ENCODE peak calls at places on chromosome 5, in four cellular contexts. N, E, D and H are unnamed samples.

GRCh38 chr5:285991-286557 is 14.6 kb downstream of the PDCD6 start:
- DNase-seq in N (no peak), E (no peak), D (no peak), H (no peak)

GRCh38 chr5:72178910-72179815 is 71.9 kb downstream of the MAP1B start:
- DNase-seq in N (peak; percentile 68), D (peak; percentile 89), E (no peak), H (no peak)

GRCh38 chr5:77200663-77201062 is 9.8 kb upstream of the PDE8B start:
- DNase-seq in N (no peak), E (no peak), D (no peak), H (no peak)

GRCh38 chr5:159951387-159951786 is 35.1 kb downstream of the ADRA1B start:
- DNase-seq in E (peak; percentile 4), N (no peak), D (no peak), H (no peak)

GRCh38 chr5:181060924-181061323 is 20.9 kb downstream of the BTNL9 start:
- DNase-seq in N (no peak), D (no peak), E (no peak), H (no peak)

GRCh38 chr5:105702323-105702722 is 1968.4 kb downstream of the EFNA5 start:
- DNase-seq in E (no peak), N (no peak), D (no peak), H (no peak)

GRCh38 chr5:92370032-92370431 is 986.9 kb upstream of the ARRDC3 start:
- DNase-seq in D (no peak), E (no peak), N (no peak), H (no peak)

GRCh38 chr5:33237471-33237870 is 203.3 kb upstream of the TARS1 start:
- DNase-seq in E (no peak), D (no peak), N (no peak), H (no peak)

GRCh38 chr5:172454355-172455086 is at the start of gene SH3PXD2B:
- DNase-seq in E (peak; percentile 46), D (peak; percentile 72), N (peak; percentile 83), H (peak; percentile 31)

GRCh38 chr5:2068515-2068914 is 185.8 kb upstream of the IRX4 start:
- DNase-seq in N (no peak), E (no peak), D (no peak), H (no peak)

GRCh38 chr5:135593886-135594285 is 15.1 kb upstream of the CXCL14 start:
- DNase-seq in D (no peak), N (no peak), E (no peak), H (no peak)

GRCh38 chr5:7210549-7210948 is 185.4 kb upstream of the ADCY2 start:
- DNase-seq in D (no peak), E (no peak), N (no peak), H (no peak)

GRCh38 chr5:124103671-124104070 is 591.7 kb downstream of the CSNK1G3 start:
- DNase-seq in N (no peak), E (no peak), D (peak; percentile 34), H (no peak)

GRCh38 chr5:134438641-134439621 is 27.2 kb upstream of the CDKN2AIPNL start:
- DNase-seq in E (no peak), D (peak; percentile 97), N (peak; percentile 80), H (peak; percentile 85)

GRCh38 chr5:14928661-14929060 is 57.1 kb upstream of the ANKH start:
- DNase-seq in E (no peak), D (peak; percentile 19), N (no peak), H (no peak)

GRCh38 chr5:18197734-18198133 is 563.5 kb downstream of the TAF11L14 start:
- DNase-seq in N (no peak), E (no peak), D (no peak), H (no peak)

GRCh38 chr5:143733635-143734341 is 78.2 kb upstream of the HMHB1 start:
- DNase-seq in D (no peak), E (no peak), N (no peak), H (no peak)

GRCh38 chr5:30930736-30931135 is 262.8 kb upstream of the CDH6 start:
- DNase-seq in D (no peak), E (no peak), N (no peak), H (no peak)

GRCh38 chr5:114360362-114360761 is 1.5 kb upstream of the KCNN2 start:
- DNase-seq in N (no peak), E (no peak), D (no peak), H (no peak)

GRCh38 chr5:109558952-109559351 is 130.8 kb upstream of the MAN2A1 start:
- DNase-seq in E (no peak), D (no peak), N (no peak), H (no peak)

GRCh38 chr5:59813761-59814562 is 79.6 kb downstream of the PDE4D start:
- DNase-seq in N (no peak), E (peak; percentile 84), D (peak; percentile 54), H (peak; percentile 87)

GRCh38 chr5:139774980-139775654 is 20.5 kb upstream of the PSD2 start:
- DNase-seq in N (peak; percentile 87), D (peak; percentile 71), E (peak; percentile 60), H (peak; percentile 64)

GRCh38 chr5:175711472-175712312 is 53.8 kb downstream of the HRH2 start:
- DNase-seq in E (no peak), N (no peak), D (no peak), H (no peak)

GRCh38 chr5:128579669-128580068 is 41.6 kb upstream of the FBN2 start:
- DNase-seq in D (no peak), N (no peak), E (no peak), H (no peak)

GRCh38 chr5:179061025-179061424 is 852 bp downstream of the ZNF354C start:
- DNase-seq in D (no peak), N (no peak), E (no peak), H (no peak)

GRCh38 chr5:61429906-61430305 is 97.8 kb downstream of the ZSWIM6 start:
- DNase-seq in N (no peak), E (no peak), D (no peak), H (no peak)

GRCh38 chr5:172642926-172643325 is 1.9 kb downstream of the NEURL1B start:
- DNase-seq in N (no peak), E (peak; percentile 50), D (no peak), H (no peak)

GRCh38 chr5:111869681-111870080 is 112.7 kb upstream of the NREP start:
- DNase-seq in N (no peak), E (no peak), D (no peak), H (no peak)

GRCh38 chr5:19002111-19002510 is 985.9 kb downstream of the CDH18 start:
- DNase-seq in D (no peak), N (no peak), E (no peak), H (no peak)

GRCh38 chr5:1107167-1108007 is 4.5 kb downstream of the SLC12A7 start:
- DNase-seq in D (no peak), E (no peak), N (no peak), H (peak; percentile 54)

GRCh38 chr5:42940853-42941252 is 99.3 kb downstream of the ANXA2R start:
- DNase-seq in D (no peak), N (no peak), E (no peak), H (no peak)

GRCh38 chr5:108046955-108047670 is 334.8 kb downstream of the FBXL17 start:
- DNase-seq in N (no peak), E (no peak), D (no peak), H (no peak)